ENCODE peak calls at places on chromosomes 6 and 20, in six cellular contexts. B, J, E, V, T and G are unnamed samples.

GRCh38 chr6:24009319-24009718 is 116.7 kb upstream of the NRSN1 start:
- DNase-seq in B (no peak), J (peak), E (no peak), V (no peak), T (no peak), G (no peak)

GRCh38 chr6:139877828-139878405 is 503.5 kb upstream of the CITED2 start:
- DNase-seq in B (no peak), J (no peak), E (no peak), V (no peak), T (no peak), G (no peak)

GRCh38 chr20:51734876-51735499 is 33.2 kb downstream of the ATP9A start:
- DNase-seq in B (no peak), J (no peak), E (no peak), V (no peak), T (peak), G (no peak)

GRCh38 chr6:157269261-157269794 is 54.0 kb downstream of the TMEM242 start:
- DNase-seq in B (no peak), J (no peak), E (peak), V (no peak), T (no peak), G (no peak)

GRCh38 chr20:37392441-37393195 is 46.7 kb downstream of the SRC start:
- DNase-seq in B (no peak), J (peak), E (no peak), V (no peak), T (peak), G (peak)

GRCh38 chr20:21981179-21981578 is 275.7 kb downstream of the PAX1 start:
- DNase-seq in B (no peak), J (no peak), E (no peak), V (no peak), T (no peak), G (no peak)

GRCh38 chr20:48626226-48626937 is 201.4 kb downstream of the PREX1 start:
- DNase-seq in B (no peak), J (no peak), E (peak), V (no peak), T (no peak), G (no peak)

GRCh38 chr6:134373282-134373922 is 55.5 kb upstream of the SGK1 start:
- DNase-seq in B (peak), J (no peak), E (peak), V (peak), T (no peak), G (peak)

GRCh38 chr6:25054469-25054868 is 118.7 kb upstream of the RIPOR2 start:
- DNase-seq in B (no peak), J (no peak), E (peak), V (no peak), T (no peak), G (no peak)

GRCh38 chr6:49509342-49509741 is 9.6 kb downstream of the GLYATL3 start:
- DNase-seq in B (no peak), J (no peak), E (no peak), V (no peak), T (peak), G (no peak)

GRCh38 chr6:137647762-137648412 is 153.7 kb upstream of the OLIG3 start:
- DNase-seq in B (no peak), J (no peak), E (peak), V (no peak), T (no peak), G (no peak)

GRCh38 chr6:113052513-113052912 is 705.4 kb downstream of the RFPL4B start:
- DNase-seq in B (no peak), J (no peak), E (no peak), V (no peak), T (no peak), G (no peak)

GRCh38 chr20:62938105-62938888 is at the start of gene GID8:
- DNase-seq in B (peak), J (no peak), E (peak), V (no peak), T (peak), G (no peak)

GRCh38 chr6:129790786-129791185 is 70.3 kb downstream of the TMEM244 start:
- DNase-seq in B (no peak), J (no peak), E (no peak), V (no peak), T (no peak), G (no peak)

GRCh38 chr20:50578061-50578777 is 68.0 kb downstream of the PTPN1 start:
- DNase-seq in B (no peak), J (no peak), E (no peak), V (no peak), T (no peak), G (no peak)

GRCh38 chr6:110822248-110822647 is 7.0 kb upstream of the CDK19 start:
- DNase-seq in B (no peak), J (no peak), E (peak), V (no peak), T (no peak), G (no peak)

GRCh38 chr6:84579404-84579803 is 185.0 kb downstream of the TBX18 start:
- DNase-seq in B (no peak), J (no peak), E (no peak), V (no peak), T (no peak), G (no peak)

GRCh38 chr6:84581494-84582259 is 182.7 kb downstream of the TBX18 start:
- DNase-seq in B (no peak), J (no peak), E (peak), V (no peak), T (no peak), G (no peak)

GRCh38 chr6:84588697-84589080 is 175.7 kb downstream of the TBX18 start:
- DNase-seq in B (no peak), J (no peak), E (no peak), V (no peak), T (no peak), G (no peak)

GRCh38 chr6:84582997-84583396 is 181.4 kb downstream of the TBX18 start:
- DNase-seq in B (no peak), J (no peak), E (peak), V (no peak), T (no peak), G (no peak)

DNA sequence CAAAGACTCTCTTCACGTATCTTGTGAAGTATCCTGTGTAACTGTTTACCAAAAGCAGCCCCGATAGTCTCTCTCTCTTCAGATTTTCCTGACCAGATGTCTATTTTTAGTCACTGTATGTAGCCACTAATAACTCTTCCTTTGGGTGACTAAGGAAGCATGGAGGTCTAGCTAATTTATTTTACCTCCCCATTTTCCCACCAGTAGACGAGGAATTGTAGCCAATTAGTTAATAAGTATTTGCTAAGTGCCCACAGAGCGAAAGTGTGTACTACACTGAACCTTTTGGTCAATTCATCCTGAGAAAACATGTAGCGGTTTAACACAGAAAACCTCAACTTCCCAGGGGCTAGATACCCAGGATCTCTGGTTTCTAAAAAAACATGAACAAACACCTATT is 180.6 kb downstream of the TBX18 start:
- DNase-seq in B (no peak), J (no peak), E (peak), V (no peak), T (no peak), G (no peak)
- TF ChIP-seq SMC3 in B (no peak), J (no peak), E (no peak), V (no peak), T (no peak), G (no peak)

GRCh38 chr20:54716790-54717189 is 241.4 kb downstream of the DOK5 start:
- DNase-seq in B (no peak), J (no peak), E (no peak), V (no peak), T (no peak), G (no peak)

GRCh38 chr20:54713727-54714126 is 238.3 kb downstream of the DOK5 start:
- DNase-seq in B (no peak), J (no peak), E (no peak), V (no peak), T (no peak), G (no peak)

GRCh38 chr20:54711061-54711460 is 235.7 kb downstream of the DOK5 start:
- DNase-seq in B (no peak), J (no peak), E (no peak), V (no peak), T (no peak), G (no peak)

GRCh38 chr20:54716169-54716747 is 240.9 kb downstream of the DOK5 start:
- DNase-seq in B (no peak), J (no peak), E (no peak), V (no peak), T (no peak), G (no peak)

GRCh38 chr20:54714817-54715216 is 239.4 kb downstream of the DOK5 start:
- DNase-seq in B (no peak), J (no peak), E (no peak), V (no peak), T (no peak), G (no peak)
- H3K4me3 ChIP-seq in B (no peak), J (no peak), E (no peak), V (no peak), T (no peak), G (no peak)

GRCh38 chr6:8803181-8803760 is 367.9 kb upstream of the SLC35B3 start:
- DNase-seq in B (no peak), J (no peak), E (no peak), V (no peak), T (no peak), G (no peak)
- TF ChIP-seq SMC3 in B (no peak), J (no peak), E (no peak), V (no peak), T (no peak), G (no peak)

GRCh38 chr6:26613201-26613600 is 16.4 kb downstream of the ABT1 start:
- DNase-seq in B (no peak), J (no peak), E (no peak), V (no peak), T (no peak), G (no peak)
- H3K4me3 ChIP-seq in B (no peak), J (no peak), E (no peak), V (no peak), T (no peak), G (no peak)

GRCh38 chr6:16105874-16106273 is 23.0 kb upstream of the MYLIP start:
- DNase-seq in B (no peak), J (no peak), E (peak), V (no peak), T (no peak), G (no peak)

GRCh38 chr6:16104624-16105023 is 24.3 kb upstream of the MYLIP start:
- DNase-seq in B (no peak), J (no peak), E (no peak), V (no peak), T (no peak), G (no peak)

GRCh38 chr6:16102208-16102607 is 26.7 kb upstream of the MYLIP start:
- DNase-seq in B (no peak), J (no peak), E (no peak), V (no peak), T (no peak), G (no peak)

GRCh38 chr6:16105056-16105455 is 23.8 kb upstream of the MYLIP start:
- DNase-seq in B (no peak), J (no peak), E (no peak), V (no peak), T (no peak), G (no peak)

GRCh38 chr6:16103708-16104107 is 25.2 kb upstream of the MYLIP start:
- DNase-seq in B (no peak), J (no peak), E (no peak), V (no peak), T (no peak), G (no peak)
- TF ChIP-seq SMC3 in B (no peak), J (no peak), E (no peak), V (no peak), T (no peak), G (no peak)

GRCh38 chr6:132490478-132491204 is 22.3 kb downstream of the STX7 start:
- DNase-seq in B (no peak), J (no peak), E (no peak), V (no peak), T (no peak), G (no peak)
- H3K4me3 ChIP-seq in B (no peak), J (no peak), E (no peak), V (peak), T (no peak), G (no peak)

DNA sequence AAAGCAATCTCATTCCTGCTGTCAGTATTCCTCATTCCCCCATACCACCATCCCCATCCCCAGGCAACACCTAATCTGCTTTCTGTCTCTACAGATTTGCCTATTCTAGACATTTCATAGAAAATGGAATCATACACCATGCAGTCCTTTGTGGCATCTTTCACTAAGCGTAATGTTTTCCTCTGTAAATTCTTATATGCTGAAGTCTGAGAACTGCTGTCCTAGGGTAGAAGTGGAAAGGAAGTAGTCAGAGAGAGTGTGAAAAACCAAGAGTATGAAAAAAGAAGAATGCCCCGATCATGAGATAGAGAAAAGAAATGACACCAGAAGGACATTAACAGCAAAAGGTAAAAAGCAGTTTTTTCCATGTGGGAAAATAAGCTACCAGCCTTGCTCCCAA is 19.0 kb upstream of the BTBD9 start:
- DNase-seq in B (no peak), J (no peak), E (no peak), V (no peak), T (no peak), G (no peak)
- TF ChIP-seq SMC3 in B (no peak), J (no peak), E (no peak), V (no peak), T (no peak), G (no peak)